ENCODE peak calls at places on chromosomes 13 and 19, in eight cellular contexts. One of them, this sample, is unnamed.

GRCh38 chr13:44726214-44726613 is 150.1 kb upstream of the TSC22D1 start:
- DNase-seq in hypothalamus: no peak
- DNase-seq in astrocyte of the hippocampus: no peak
- DNase-seq in T-helper 2 cell: no peak
- DNase-seq in endothelial cell of umbilical vein: no peak
- DNase-seq in NCI-H510A treated with DMSO at 0.1 percent for 48 hours: no peak
- DNase-seq in Daoy: no peak
- DNase-seq in stimulated activated CD8-positive, alpha-beta memory T cell treated with anti-CD3 and anti-CD28 coated beads, Interleukin-2, amount 100 ng/mL, for 48 hours: no peak
- DNase-seq in this sample: no peak

GRCh38 chr19:4108767-4109625 is 14.9 kb downstream of the MAP2K2 start:
- DNase-seq in hypothalamus: no peak
- DNase-seq in astrocyte of the hippocampus: no peak
- DNase-seq in T-helper 2 cell: peak; percentile 95
- DNase-seq in endothelial cell of umbilical vein: no peak
- DNase-seq in NCI-H510A treated with DMSO at 0.1 percent for 48 hours: no peak
- DNase-seq in Daoy: no peak
- DNase-seq in stimulated activated CD8-positive, alpha-beta memory T cell treated with anti-CD3 and anti-CD28 coated beads, Interleukin-2, amount 100 ng/mL, for 48 hours: peak; percentile 48
- DNase-seq in this sample: no peak

GRCh38 chr13:95644611-95645052 is at the start of gene DZIP1:
- DNase-seq in hypothalamus: no peak
- DNase-seq in astrocyte of the hippocampus: peak; percentile 94
- DNase-seq in T-helper 2 cell: no peak
- DNase-seq in endothelial cell of umbilical vein: peak; percentile 84
- DNase-seq in NCI-H510A treated with DMSO at 0.1 percent for 48 hours: peak; percentile 77
- DNase-seq in Daoy: peak; percentile 89
- DNase-seq in stimulated activated CD8-positive, alpha-beta memory T cell treated with anti-CD3 and anti-CD28 coated beads, Interleukin-2, amount 100 ng/mL, for 48 hours: peak; percentile 12
- DNase-seq in this sample: peak; percentile 75

GRCh38 chr19:2719910-2720776 is 1.0 kb downstream of the DIRAS1 start:
- DNase-seq in hypothalamus: no peak
- DNase-seq in astrocyte of the hippocampus: peak; percentile 62
- DNase-seq in T-helper 2 cell: no peak
- DNase-seq in endothelial cell of umbilical vein: no peak
- DNase-seq in NCI-H510A treated with DMSO at 0.1 percent for 48 hours: no peak
- DNase-seq in Daoy: peak; percentile 43
- DNase-seq in stimulated activated CD8-positive, alpha-beta memory T cell treated with anti-CD3 and anti-CD28 coated beads, Interleukin-2, amount 100 ng/mL, for 48 hours: no peak
- DNase-seq in this sample: no peak

GRCh38 chr13:48232420-48233096 is 448 bp upstream of the ITM2B start:
- DNase-seq in hypothalamus: no peak
- DNase-seq in astrocyte of the hippocampus: no peak
- DNase-seq in T-helper 2 cell: peak; percentile 17
- DNase-seq in endothelial cell of umbilical vein: peak; percentile 45
- DNase-seq in NCI-H510A treated with DMSO at 0.1 percent for 48 hours: no peak
- DNase-seq in Daoy: no peak
- DNase-seq in stimulated activated CD8-positive, alpha-beta memory T cell treated with anti-CD3 and anti-CD28 coated beads, Interleukin-2, amount 100 ng/mL, for 48 hours: no peak
- DNase-seq in this sample: no peak

GRCh38 chr19:27776020-27776419 is 1436.9 kb downstream of the UQCRFS1 start:
- DNase-seq in hypothalamus: no peak
- DNase-seq in astrocyte of the hippocampus: no peak
- DNase-seq in T-helper 2 cell: no peak
- DNase-seq in endothelial cell of umbilical vein: no peak
- DNase-seq in NCI-H510A treated with DMSO at 0.1 percent for 48 hours: no peak
- DNase-seq in Daoy: peak; percentile 38
- DNase-seq in stimulated activated CD8-positive, alpha-beta memory T cell treated with anti-CD3 and anti-CD28 coated beads, Interleukin-2, amount 100 ng/mL, for 48 hours: no peak
- DNase-seq in this sample: no peak

GRCh38 chr19:5338661-5339469 is 1.7 kb downstream of the PTPRS start:
- DNase-seq in hypothalamus: no peak
- DNase-seq in astrocyte of the hippocampus: peak; percentile 38
- DNase-seq in T-helper 2 cell: no peak
- DNase-seq in endothelial cell of umbilical vein: no peak
- DNase-seq in NCI-H510A treated with DMSO at 0.1 percent for 48 hours: no peak
- DNase-seq in Daoy: no peak
- DNase-seq in stimulated activated CD8-positive, alpha-beta memory T cell treated with anti-CD3 and anti-CD28 coated beads, Interleukin-2, amount 100 ng/mL, for 48 hours: no peak
- DNase-seq in this sample: no peak

GRCh38 chr13:82076421-82076820 is 1735.5 kb upstream of the SPRY2 start:
- DNase-seq in hypothalamus: no peak
- DNase-seq in astrocyte of the hippocampus: no peak
- DNase-seq in T-helper 2 cell: no peak
- DNase-seq in endothelial cell of umbilical vein: no peak
- DNase-seq in NCI-H510A treated with DMSO at 0.1 percent for 48 hours: no peak
- DNase-seq in Daoy: no peak
- DNase-seq in stimulated activated CD8-positive, alpha-beta memory T cell treated with anti-CD3 and anti-CD28 coated beads, Interleukin-2, amount 100 ng/mL, for 48 hours: no peak
- DNase-seq in this sample: no peak

GRCh38 chr13:51681037-51681678 is 96.9 kb downstream of the WDFY2 start:
- DNase-seq in hypothalamus: no peak
- DNase-seq in astrocyte of the hippocampus: peak; percentile 64
- DNase-seq in T-helper 2 cell: no peak
- DNase-seq in endothelial cell of umbilical vein: no peak
- DNase-seq in NCI-H510A treated with DMSO at 0.1 percent for 48 hours: no peak
- DNase-seq in Daoy: peak; percentile 43
- DNase-seq in stimulated activated CD8-positive, alpha-beta memory T cell treated with anti-CD3 and anti-CD28 coated beads, Interleukin-2, amount 100 ng/mL, for 48 hours: no peak
- DNase-seq in this sample: no peak

GRCh38 chr19:54523403-54523802 is 20.8 kb downstream of the LAIR2 start:
- DNase-seq in hypothalamus: no peak
- DNase-seq in astrocyte of the hippocampus: no peak
- DNase-seq in T-helper 2 cell: no peak
- DNase-seq in endothelial cell of umbilical vein: peak; percentile 79
- DNase-seq in NCI-H510A treated with DMSO at 0.1 percent for 48 hours: no peak
- DNase-seq in Daoy: peak; percentile 92
- DNase-seq in stimulated activated CD8-positive, alpha-beta memory T cell treated with anti-CD3 and anti-CD28 coated beads, Interleukin-2, amount 100 ng/mL, for 48 hours: peak; percentile 21
- DNase-seq in this sample: no peak

GRCh38 chr19:5369962-5370367 is 29.4 kb upstream of the PTPRS start:
- DNase-seq in hypothalamus: no peak
- DNase-seq in astrocyte of the hippocampus: peak; percentile 49
- DNase-seq in T-helper 2 cell: no peak
- DNase-seq in endothelial cell of umbilical vein: peak; percentile 35
- DNase-seq in NCI-H510A treated with DMSO at 0.1 percent for 48 hours: peak; percentile 6
- DNase-seq in Daoy: peak; percentile 66
- DNase-seq in stimulated activated CD8-positive, alpha-beta memory T cell treated with anti-CD3 and anti-CD28 coated beads, Interleukin-2, amount 100 ng/mL, for 48 hours: peak; percentile 55
- DNase-seq in this sample: peak; percentile 80

GRCh38 chr13:33931397-33931987 is 113.5 kb downstream of the RFC3 start:
- DNase-seq in hypothalamus: no peak
- DNase-seq in astrocyte of the hippocampus: peak; percentile 77
- DNase-seq in T-helper 2 cell: no peak
- DNase-seq in endothelial cell of umbilical vein: peak; percentile 39
- DNase-seq in NCI-H510A treated with DMSO at 0.1 percent for 48 hours: peak; percentile 24
- DNase-seq in Daoy: peak; percentile 35
- DNase-seq in stimulated activated CD8-positive, alpha-beta memory T cell treated with anti-CD3 and anti-CD28 coated beads, Interleukin-2, amount 100 ng/mL, for 48 hours: no peak
- DNase-seq in this sample: no peak

GRCh38 chr19:46603195-46603637 is 2.1 kb downstream of the CALM3 start:
- DNase-seq in hypothalamus: no peak
- DNase-seq in astrocyte of the hippocampus: no peak
- DNase-seq in T-helper 2 cell: no peak
- DNase-seq in endothelial cell of umbilical vein: no peak
- DNase-seq in NCI-H510A treated with DMSO at 0.1 percent for 48 hours: no peak
- DNase-seq in Daoy: no peak
- DNase-seq in stimulated activated CD8-positive, alpha-beta memory T cell treated with anti-CD3 and anti-CD28 coated beads, Interleukin-2, amount 100 ng/mL, for 48 hours: no peak
- DNase-seq in this sample: peak; percentile 33

GRCh38 chr13:106680796-106681482 is 113.0 kb upstream of the ARGLU1 start:
- DNase-seq in hypothalamus: no peak
- DNase-seq in astrocyte of the hippocampus: peak; percentile 44
- DNase-seq in T-helper 2 cell: no peak
- DNase-seq in endothelial cell of umbilical vein: peak; percentile 81
- DNase-seq in NCI-H510A treated with DMSO at 0.1 percent for 48 hours: no peak
- DNase-seq in Daoy: no peak
- DNase-seq in stimulated activated CD8-positive, alpha-beta memory T cell treated with anti-CD3 and anti-CD28 coated beads, Interleukin-2, amount 100 ng/mL, for 48 hours: no peak
- DNase-seq in this sample: no peak

GRCh38 chr19:35437152-35437951 is 10.7 kb upstream of the FFAR2 start:
- DNase-seq in hypothalamus: no peak
- DNase-seq in astrocyte of the hippocampus: no peak
- DNase-seq in T-helper 2 cell: no peak
- DNase-seq in endothelial cell of umbilical vein: no peak
- DNase-seq in NCI-H510A treated with DMSO at 0.1 percent for 48 hours: no peak
- DNase-seq in Daoy: no peak
- DNase-seq in stimulated activated CD8-positive, alpha-beta memory T cell treated with anti-CD3 and anti-CD28 coated beads, Interleukin-2, amount 100 ng/mL, for 48 hours: no peak
- DNase-seq in this sample: no peak

GRCh38 chr13:107450426-107450825 is 764.9 kb downstream of the LIG4 start:
- DNase-seq in hypothalamus: no peak
- DNase-seq in astrocyte of the hippocampus: peak; percentile 28
- DNase-seq in T-helper 2 cell: no peak
- DNase-seq in endothelial cell of umbilical vein: no peak
- DNase-seq in NCI-H510A treated with DMSO at 0.1 percent for 48 hours: no peak
- DNase-seq in Daoy: peak; percentile 48
- DNase-seq in stimulated activated CD8-positive, alpha-beta memory T cell treated with anti-CD3 and anti-CD28 coated beads, Interleukin-2, amount 100 ng/mL, for 48 hours: no peak
- DNase-seq in this sample: no peak

GRCh38 chr13:21557995-21558394 is 46.0 kb downstream of the MICU2 start:
- DNase-seq in hypothalamus: no peak
- DNase-seq in astrocyte of the hippocampus: no peak
- DNase-seq in T-helper 2 cell: no peak
- DNase-seq in endothelial cell of umbilical vein: peak; percentile 7
- DNase-seq in NCI-H510A treated with DMSO at 0.1 percent for 48 hours: no peak
- DNase-seq in Daoy: no peak
- DNase-seq in stimulated activated CD8-positive, alpha-beta memory T cell treated with anti-CD3 and anti-CD28 coated beads, Interleukin-2, amount 100 ng/mL, for 48 hours: no peak
- DNase-seq in this sample: no peak

GRCh38 chr13:101390461-101390860 is 25.8 kb downstream of the NALCN start:
- DNase-seq in hypothalamus: no peak
- DNase-seq in astrocyte of the hippocampus: peak; percentile 65
- DNase-seq in T-helper 2 cell: no peak
- DNase-seq in endothelial cell of umbilical vein: peak; percentile 81
- DNase-seq in NCI-H510A treated with DMSO at 0.1 percent for 48 hours: no peak
- DNase-seq in Daoy: no peak
- DNase-seq in stimulated activated CD8-positive, alpha-beta memory T cell treated with anti-CD3 and anti-CD28 coated beads, Interleukin-2, amount 100 ng/mL, for 48 hours: no peak
- DNase-seq in this sample: no peak

GRCh38 chr19:41320568-41320967 is 10.6 kb downstream of the CCDC97 start:
- DNase-seq in hypothalamus: no peak
- DNase-seq in astrocyte of the hippocampus: no peak
- DNase-seq in T-helper 2 cell: no peak
- DNase-seq in endothelial cell of umbilical vein: no peak
- DNase-seq in NCI-H510A treated with DMSO at 0.1 percent for 48 hours: no peak
- DNase-seq in Daoy: no peak
- DNase-seq in stimulated activated CD8-positive, alpha-beta memory T cell treated with anti-CD3 and anti-CD28 coated beads, Interleukin-2, amount 100 ng/mL, for 48 hours: no peak
- DNase-seq in this sample: no peak

GRCh38 chr19:798415-799075 is 1.3 kb downstream of the PTBP1 start:
- DNase-seq in hypothalamus: no peak
- DNase-seq in astrocyte of the hippocampus: peak; percentile 42
- DNase-seq in T-helper 2 cell: no peak
- DNase-seq in endothelial cell of umbilical vein: no peak
- DNase-seq in NCI-H510A treated with DMSO at 0.1 percent for 48 hours: no peak
- DNase-seq in Daoy: no peak
- DNase-seq in stimulated activated CD8-positive, alpha-beta memory T cell treated with anti-CD3 and anti-CD28 coated beads, Interleukin-2, amount 100 ng/mL, for 48 hours: no peak
- DNase-seq in this sample: no peak

GRCh38 chr13:98977568-98978270 is at the start of gene DOCK9:
- DNase-seq in hypothalamus: peak; percentile 14
- DNase-seq in astrocyte of the hippocampus: peak; percentile 84
- DNase-seq in T-helper 2 cell: no peak
- DNase-seq in endothelial cell of umbilical vein: peak; percentile 89
- DNase-seq in NCI-H510A treated with DMSO at 0.1 percent for 48 hours: peak; percentile 21
- DNase-seq in Daoy: peak; percentile 72
- DNase-seq in stimulated activated CD8-positive, alpha-beta memory T cell treated with anti-CD3 and anti-CD28 coated beads, Interleukin-2, amount 100 ng/mL, for 48 hours: no peak
- DNase-seq in this sample: peak; percentile 69

GRCh38 chr19:15701757-15702589 is 25.9 kb upstream of the OR10H2 start:
- DNase-seq in hypothalamus: no peak
- DNase-seq in astrocyte of the hippocampus: no peak
- DNase-seq in T-helper 2 cell: no peak
- DNase-seq in endothelial cell of umbilical vein: no peak
- DNase-seq in NCI-H510A treated with DMSO at 0.1 percent for 48 hours: no peak
- DNase-seq in Daoy: no peak
- DNase-seq in stimulated activated CD8-positive, alpha-beta memory T cell treated with anti-CD3 and anti-CD28 coated beads, Interleukin-2, amount 100 ng/mL, for 48 hours: no peak
- DNase-seq in this sample: no peak

GRCh38 chr13:75384881-75385707 is 96.9 kb downstream of the TBC1D4 start:
- DNase-seq in hypothalamus: no peak
- DNase-seq in astrocyte of the hippocampus: no peak
- DNase-seq in T-helper 2 cell: no peak
- DNase-seq in endothelial cell of umbilical vein: no peak
- DNase-seq in NCI-H510A treated with DMSO at 0.1 percent for 48 hours: peak; percentile 28
- DNase-seq in Daoy: no peak
- DNase-seq in stimulated activated CD8-positive, alpha-beta memory T cell treated with anti-CD3 and anti-CD28 coated beads, Interleukin-2, amount 100 ng/mL, for 48 hours: no peak
- DNase-seq in this sample: no peak

GRCh38 chr13:46185634-46186033 is 3.7 kb upstream of the LCP1 start:
- DNase-seq in hypothalamus: no peak
- DNase-seq in astrocyte of the hippocampus: no peak
- DNase-seq in T-helper 2 cell: no peak
- DNase-seq in endothelial cell of umbilical vein: no peak
- DNase-seq in NCI-H510A treated with DMSO at 0.1 percent for 48 hours: no peak
- DNase-seq in Daoy: no peak
- DNase-seq in stimulated activated CD8-positive, alpha-beta memory T cell treated with anti-CD3 and anti-CD28 coated beads, Interleukin-2, amount 100 ng/mL, for 48 hours: no peak
- DNase-seq in this sample: no peak

GRCh38 chr19:4403005-4403761 is 743 bp downstream of the CHAF1A start:
- DNase-seq in hypothalamus: no peak
- DNase-seq in astrocyte of the hippocampus: no peak
- DNase-seq in T-helper 2 cell: no peak
- DNase-seq in endothelial cell of umbilical vein: no peak
- DNase-seq in NCI-H510A treated with DMSO at 0.1 percent for 48 hours: no peak
- DNase-seq in Daoy: peak; percentile 19
- DNase-seq in stimulated activated CD8-positive, alpha-beta memory T cell treated with anti-CD3 and anti-CD28 coated beads, Interleukin-2, amount 100 ng/mL, for 48 hours: no peak
- DNase-seq in this sample: no peak

GRCh38 chr13:111429064-111429558 is 108.7 kb downstream of the TEX29 start:
- DNase-seq in hypothalamus: no peak
- DNase-seq in astrocyte of the hippocampus: peak; percentile 30
- DNase-seq in T-helper 2 cell: no peak
- DNase-seq in endothelial cell of umbilical vein: peak; percentile 27
- DNase-seq in NCI-H510A treated with DMSO at 0.1 percent for 48 hours: peak; percentile 44
- DNase-seq in Daoy: peak; percentile 30
- DNase-seq in stimulated activated CD8-positive, alpha-beta memory T cell treated with anti-CD3 and anti-CD28 coated beads, Interleukin-2, amount 100 ng/mL, for 48 hours: peak; percentile 18
- DNase-seq in this sample: no peak

GRCh38 chr19:47446534-47447469 is 24.9 kb downstream of the SLC8A2 start:
- DNase-seq in hypothalamus: no peak
- DNase-seq in astrocyte of the hippocampus: no peak
- DNase-seq in T-helper 2 cell: no peak
- DNase-seq in endothelial cell of umbilical vein: no peak
- DNase-seq in NCI-H510A treated with DMSO at 0.1 percent for 48 hours: no peak
- DNase-seq in Daoy: peak; percentile 75
- DNase-seq in stimulated activated CD8-positive, alpha-beta memory T cell treated with anti-CD3 and anti-CD28 coated beads, Interleukin-2, amount 100 ng/mL, for 48 hours: no peak
- DNase-seq in this sample: peak; percentile 81

GRCh38 chr13:72716776-72717175 is 10.7 kb downstream of the MZT1 start:
- DNase-seq in hypothalamus: no peak
- DNase-seq in astrocyte of the hippocampus: no peak
- DNase-seq in T-helper 2 cell: no peak
- DNase-seq in endothelial cell of umbilical vein: peak; percentile 84
- DNase-seq in NCI-H510A treated with DMSO at 0.1 percent for 48 hours: no peak
- DNase-seq in Daoy: no peak
- DNase-seq in stimulated activated CD8-positive, alpha-beta memory T cell treated with anti-CD3 and anti-CD28 coated beads, Interleukin-2, amount 100 ng/mL, for 48 hours: no peak
- DNase-seq in this sample: no peak

GRCh38 chr13:44667950-44668349 is 91.8 kb upstream of the TSC22D1 start:
- DNase-seq in hypothalamus: no peak
- DNase-seq in astrocyte of the hippocampus: peak; percentile 88
- DNase-seq in T-helper 2 cell: no peak
- DNase-seq in endothelial cell of umbilical vein: peak; percentile 44
- DNase-seq in NCI-H510A treated with DMSO at 0.1 percent for 48 hours: no peak
- DNase-seq in Daoy: no peak
- DNase-seq in stimulated activated CD8-positive, alpha-beta memory T cell treated with anti-CD3 and anti-CD28 coated beads, Interleukin-2, amount 100 ng/mL, for 48 hours: no peak
- DNase-seq in this sample: no peak

GRCh38 chr13:108276060-108276459 is 6.5 kb downstream of the TNFSF13B start:
- DNase-seq in hypothalamus: no peak
- DNase-seq in astrocyte of the hippocampus: no peak
- DNase-seq in T-helper 2 cell: no peak
- DNase-seq in endothelial cell of umbilical vein: no peak
- DNase-seq in NCI-H510A treated with DMSO at 0.1 percent for 48 hours: no peak
- DNase-seq in Daoy: no peak
- DNase-seq in stimulated activated CD8-positive, alpha-beta memory T cell treated with anti-CD3 and anti-CD28 coated beads, Interleukin-2, amount 100 ng/mL, for 48 hours: no peak
- DNase-seq in this sample: no peak

GRCh38 chr13:24511019-24511823 is 1.4 kb downstream of the PARP4 start:
- DNase-seq in hypothalamus: no peak
- DNase-seq in astrocyte of the hippocampus: peak; percentile 89
- DNase-seq in T-helper 2 cell: peak; percentile 44
- DNase-seq in endothelial cell of umbilical vein: peak; percentile 85
- DNase-seq in NCI-H510A treated with DMSO at 0.1 percent for 48 hours: peak; percentile 23
- DNase-seq in Daoy: peak; percentile 87
- DNase-seq in stimulated activated CD8-positive, alpha-beta memory T cell treated with anti-CD3 and anti-CD28 coated beads, Interleukin-2, amount 100 ng/mL, for 48 hours: peak; percentile 63
- DNase-seq in this sample: no peak

GRCh38 chr19:48867119-48867921 is 1.1 kb downstream of the PLEKHA4 start:
- DNase-seq in hypothalamus: no peak
- DNase-seq in astrocyte of the hippocampus: no peak
- DNase-seq in T-helper 2 cell: no peak
- DNase-seq in endothelial cell of umbilical vein: no peak
- DNase-seq in NCI-H510A treated with DMSO at 0.1 percent for 48 hours: no peak
- DNase-seq in Daoy: no peak
- DNase-seq in stimulated activated CD8-positive, alpha-beta memory T cell treated with anti-CD3 and anti-CD28 coated beads, Interleukin-2, amount 100 ng/mL, for 48 hours: no peak
- DNase-seq in this sample: no peak

GRCh38 chr19:47801270-47801669 is 3.1 kb downstream of the TPRX1 start:
- DNase-seq in hypothalamus: no peak
- DNase-seq in astrocyte of the hippocampus: no peak
- DNase-seq in T-helper 2 cell: no peak
- DNase-seq in endothelial cell of umbilical vein: no peak
- DNase-seq in NCI-H510A treated with DMSO at 0.1 percent for 48 hours: no peak
- DNase-seq in Daoy: no peak
- DNase-seq in stimulated activated CD8-positive, alpha-beta memory T cell treated with anti-CD3 and anti-CD28 coated beads, Interleukin-2, amount 100 ng/mL, for 48 hours: no peak
- DNase-seq in this sample: no peak

GRCh38 chr13:114015608-114016295 is 41.9 kb upstream of the C13orf46 start:
- DNase-seq in hypothalamus: no peak
- DNase-seq in astrocyte of the hippocampus: no peak
- DNase-seq in T-helper 2 cell: no peak
- DNase-seq in endothelial cell of umbilical vein: no peak
- DNase-seq in NCI-H510A treated with DMSO at 0.1 percent for 48 hours: no peak
- DNase-seq in Daoy: no peak
- DNase-seq in stimulated activated CD8-positive, alpha-beta memory T cell treated with anti-CD3 and anti-CD28 coated beads, Interleukin-2, amount 100 ng/mL, for 48 hours: peak; percentile 14
- DNase-seq in this sample: peak; percentile 82

This sample was measured in upper lobe of right lung.